ENCODE peak calls at places on chromosomes 3 and 15, in seven cellular contexts. G is left lung, J is GM23248, C is fibroblast of pulmonary artery, V is dorsolateral prefrontal cortex, E is adipocyte, M is GM12864. S is an unnamed sample.

GRCh38 chr3:8503461-8503860 is 1.8 kb downstream of the LMCD1 start:
- DNase-seq in M (no peak), G (no peak), C (no peak), V (no peak), E (no peak), J (peak), S (peak)

GRCh38 chr3:45761831-45762230 is 34.5 kb downstream of the SLC6A20 start:
- DNase-seq in M (no peak), J (no peak), E (no peak), V (no peak), C (no peak), G (no peak), S (no peak)

GRCh38 chr15:45136378-45136764 is 6.6 kb downstream of the DUOX1 start:
- DNase-seq in E (no peak), J (no peak), G (no peak), V (no peak), M (no peak), C (no peak), S (no peak)

GRCh38 chr15:43133429-43134156 is at the start of gene TMEM62:
- DNase-seq in V (peak), M (peak), C (peak), J (peak), E (peak), G (peak), S (peak)

GRCh38 chr15:61003683-61004299 is 225.3 kb downstream of the RORA start:
- DNase-seq in V (no peak), C (no peak), E (no peak), M (no peak), J (no peak), G (no peak), S (no peak)

GRCh38 chr15:101047301-101047781 is 128.2 kb downstream of the LRRK1 start:
- DNase-seq in M (no peak), E (no peak), V (no peak), J (no peak), C (no peak), G (peak), S (no peak)

GRCh38 chr15:75360391-75360790 is 8.0 kb downstream of the MAN2C1 start:
- DNase-seq in C (no peak), G (no peak), M (no peak), E (no peak), J (no peak), V (no peak), S (no peak)

GRCh38 chr3:106457278-106458210 is 588.7 kb upstream of the CBLB start:
- DNase-seq in M (peak), E (peak), G (no peak), C (peak), J (peak), V (peak), S (peak)

GRCh38 chr3:50167069-50167781 is 12.1 kb downstream of the SEMA3F start:
- DNase-seq in G (no peak), J (no peak), E (no peak), M (no peak), C (no peak), V (no peak), S (peak)

GRCh38 chr3:55491296-55491816 is 4.2 kb upstream of the WNT5A start:
- DNase-seq in G (no peak), M (no peak), E (no peak), J (peak), V (no peak), C (peak), S (peak)

GRCh38 chr15:29451201-29451781 is 181.7 kb upstream of the NSMCE3 start:
- DNase-seq in M (no peak), J (no peak), C (no peak), G (no peak), E (no peak), V (no peak), S (no peak)

GRCh38 chr3:780505-780904 is 312.3 kb upstream of the CNTN6 start:
- DNase-seq in V (no peak), C (no peak), J (no peak), M (no peak), G (no peak), E (no peak), S (no peak)

GRCh38 chr3:113274959-113275556 is 63.7 kb downstream of the BOC start:
- DNase-seq in C (no peak), V (no peak), E (no peak), G (no peak), M (no peak), J (no peak), S (no peak)

GRCh38 chr15:80832676-80833075 is 53.5 kb downstream of the CEMIP start:
- DNase-seq in M (no peak), E (peak), C (no peak), G (no peak), J (no peak), V (no peak), S (no peak)

GRCh38 chr3:135238201-135238600 is 443.1 kb downstream of the EPHB1 start:
- DNase-seq in J (no peak), E (no peak), C (no peak), G (no peak), V (no peak), M (no peak), S (no peak)

GRCh38 chr3:102163039-102163817 is 271.6 kb upstream of the ZPLD1 start:
- DNase-seq in E (peak), M (no peak), G (no peak), C (peak), V (no peak), J (peak), S (peak)

GRCh38 chr3:180974286-180974685 is 15.2 kb downstream of the DNAJC19 start:
- DNase-seq in J (no peak), E (no peak), C (no peak), M (no peak), V (no peak), G (no peak), S (peak)

GRCh38 chr3:195236076-195236798 is 34.7 kb downstream of the XXYLT1 start:
- DNase-seq in E (no peak), J (no peak), G (peak), C (no peak), M (no peak), V (peak), S (no peak)

GRCh38 chr3:155283092-155284056 is 10.1 kb downstream of the STRIT1 start:
- DNase-seq in G (no peak), E (no peak), C (no peak), J (no peak), V (no peak), M (no peak), S (peak)

GRCh38 chr3:13308406-13308805 is 111.7 kb downstream of the NUP210 start:
- DNase-seq in V (no peak), M (no peak), C (peak), G (no peak), J (peak), E (peak), S (peak)

GRCh38 chr15:33980159-33980558 is 11.9 kb downstream of the CHRM5 start:
- DNase-seq in M (no peak), J (no peak), V (no peak), E (no peak), G (no peak), C (no peak), S (peak)

GRCh38 chr3:40741729-40742128 is 217.0 kb downstream of the ZNF621 start:
- DNase-seq in G (no peak), V (peak), J (no peak), E (no peak), C (peak), M (no peak), S (no peak)

GRCh38 chr3:12751548-12751947 is 7.5 kb downstream of the TMEM40 start:
- DNase-seq in J (no peak), C (no peak), E (no peak), V (no peak), M (no peak), G (no peak), S (peak)

GRCh38 chr3:146044046-146044445 is 116.9 kb downstream of the PLOD2 start:
- DNase-seq in M (no peak), C (no peak), G (no peak), E (no peak), J (peak), V (no peak), S (peak)

GRCh38 chr15:89997079-89997478 is 4.0 kb upstream of the ZNF710 start:
- DNase-seq in C (no peak), V (no peak), G (no peak), J (no peak), M (no peak), E (no peak), S (no peak)

GRCh38 chr15:89999676-90000174 is 1.4 kb upstream of the ZNF710 start:
- DNase-seq in G (no peak), J (peak), V (no peak), C (no peak), M (no peak), E (peak), S (peak)

GRCh38 chr15:90000175-90000923 is 775 bp upstream of the ZNF710 start:
- DNase-seq in M (no peak), J (peak), G (peak), C (no peak), E (peak), V (no peak), S (peak)

GRCh38 chr15:89998141-89998661 is 2.9 kb upstream of the ZNF710 start:
- DNase-seq in C (peak), G (no peak), E (peak), J (peak), M (no peak), V (no peak), S (peak)

GRCh38 chr15:89998923-89999675 is 2.0 kb upstream of the ZNF710 start:
- DNase-seq in E (no peak), C (no peak), M (no peak), V (no peak), G (no peak), J (no peak), S (no peak)
- H3K4me3 ChIP-seq in E (no peak), C (no peak), M (no peak), V (no peak), G (no peak), J (no peak), S (no peak)

GRCh38 chr3:71579934-71580318 is 3.6 kb downstream of the FOXP1 start:
- DNase-seq in J (peak), M (no peak), C (no peak), V (no peak), E (peak), G (no peak), S (peak)
- H3K4me3 ChIP-seq in J (peak), M (no peak), C (no peak), V (no peak), E (no peak), G (peak), S (no peak)

DNA sequence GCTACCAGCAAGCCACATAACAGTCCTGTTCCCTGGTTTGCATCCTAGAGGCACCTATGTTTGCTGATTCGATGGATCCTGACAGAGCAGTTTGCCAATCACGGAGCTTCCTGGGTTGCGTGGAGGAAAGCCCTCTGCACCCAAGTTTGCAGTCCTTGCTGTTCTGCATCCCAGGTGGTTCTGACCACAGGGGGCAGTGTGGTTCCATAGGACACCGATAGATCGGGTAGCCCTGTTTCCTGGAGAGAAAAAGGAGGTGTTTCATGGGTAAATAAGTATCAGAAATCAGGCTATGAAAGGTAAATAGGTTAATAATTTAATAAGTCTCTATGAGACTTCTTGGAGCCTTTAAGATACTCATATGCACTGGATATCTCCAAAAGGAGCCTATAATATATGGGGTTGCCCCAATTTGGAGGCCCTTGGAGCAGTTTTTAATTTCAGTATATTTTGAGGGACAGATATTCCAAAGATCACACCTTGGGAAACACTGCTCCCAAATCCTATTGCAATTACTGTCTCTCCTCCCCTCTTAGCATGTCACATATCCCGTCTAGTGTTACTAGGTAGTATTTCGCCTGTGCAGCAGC is 194.6 kb upstream of the TPM1 start:
- DNase-seq in C (peak), J (peak), E (peak), V (peak), M (peak), G (no peak), S (peak)
- H3K4me3 ChIP-seq in C (no peak), J (no peak), E (no peak), V (no peak), M (no peak), G (no peak), S (no peak)

DNA sequence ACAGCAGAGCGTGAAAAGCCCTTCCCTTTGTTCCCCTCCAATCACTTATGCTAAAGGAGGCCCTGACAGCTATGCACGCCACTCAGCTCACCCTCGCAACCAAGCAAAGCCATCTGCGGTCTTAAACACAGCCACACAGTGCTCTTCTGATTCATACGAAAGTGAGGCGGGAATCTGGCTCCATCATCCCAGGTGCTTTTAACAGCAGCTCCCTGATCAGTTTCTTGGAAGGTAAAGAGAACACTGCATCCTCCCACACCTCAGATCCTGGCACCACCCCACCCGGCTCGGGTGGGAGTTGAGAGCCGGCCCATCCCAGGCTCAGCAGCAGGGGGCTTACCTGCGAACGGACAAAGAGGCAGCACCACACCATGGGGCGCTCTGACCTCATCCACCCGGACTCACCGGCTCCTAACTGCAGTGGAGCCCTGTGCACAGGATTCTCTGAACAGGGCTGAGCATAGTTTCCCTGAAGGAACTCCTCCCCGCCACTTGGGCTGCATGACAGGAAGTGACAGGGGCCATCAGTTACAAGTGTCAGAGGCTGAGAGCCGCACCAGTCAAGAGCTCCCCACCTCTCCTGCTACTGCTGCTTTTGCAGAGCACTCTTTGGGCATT is 114.3 kb upstream of the ARHGEF3 start:
- DNase-seq in J (no peak), V (no peak), C (no peak), E (no peak), G (no peak), M (no peak), S (no peak)
- H3K4me3 ChIP-seq in J (no peak), V (no peak), C (no peak), E (no peak), G (peak), M (peak), S (no peak)

GRCh38 chr3:58296843-58297242 is 9.2 kb upstream of the RPP14 start:
- DNase-seq in M (no peak), G (no peak), J (no peak), C (no peak), V (no peak), E (no peak), S (peak)
- H3K4me3 ChIP-seq in M (no peak), G (no peak), J (no peak), C (no peak), V (no peak), E (no peak), S (no peak)

GRCh38 chr3:43735618-43736017 is 44.9 kb downstream of the ABHD5 start:
- DNase-seq in M (no peak), G (no peak), J (no peak), C (no peak), V (no peak), E (no peak), S (no peak)

GRCh38 chr3:43737001-43737440 is 46.3 kb downstream of the ABHD5 start:
- DNase-seq in M (no peak), J (peak), V (no peak), E (no peak), G (no peak), C (no peak), S (no peak)

GRCh38 chr3:43733459-43734384 is 43.0 kb downstream of the ABHD5 start:
- DNase-seq in V (no peak), G (no peak), J (peak), E (peak), M (no peak), C (peak), S (peak)

GRCh38 chr3:43736558-43736995 is 45.8 kb downstream of the ABHD5 start:
- DNase-seq in V (no peak), E (no peak), M (no peak), J (no peak), C (peak), G (no peak), S (no peak)

GRCh38 chr3:43738305-43738704 is 47.6 kb downstream of the ABHD5 start:
- DNase-seq in M (no peak), E (no peak), V (no peak), J (no peak), C (no peak), G (no peak), S (no peak)
- H3K4me3 ChIP-seq in M (no peak), E (no peak), V (no peak), J (no peak), C (no peak), G (no peak), S (no peak)